ENCODE peak calls at places on chromosomes 3 and 15, in six cellular contexts. One of them, this sample, is unnamed.

GRCh38 chr15:39942101-39942752 is 8.3 kb downstream of the EIF2AK4 start:
- DNase-seq in fibroblast of pulmonary artery: peak; percentile 60
- DNase-seq in colonic mucosa: no peak
- DNase-seq in kidney: no peak
- DNase-seq in cardiac muscle cell: peak; percentile 55
- DNase-seq in AG04450: no peak
- DNase-seq in this sample: no peak

GRCh38 chr3:100455841-100456550 is 36.4 kb upstream of the TMEM45A start:
- DNase-seq in fibroblast of pulmonary artery: no peak
- DNase-seq in cardiac muscle cell: no peak
- DNase-seq in kidney: no peak
- DNase-seq in colonic mucosa: no peak
- DNase-seq in AG04450: no peak
- DNase-seq in this sample: peak; percentile 37

GRCh38 chr15:31347067-31347975 is 20.7 kb downstream of the KLF13 start:
- DNase-seq in cardiac muscle cell: no peak
- DNase-seq in colonic mucosa: no peak
- DNase-seq in AG04450: no peak
- DNase-seq in fibroblast of pulmonary artery: no peak
- DNase-seq in kidney: no peak
- DNase-seq in this sample: no peak

GRCh38 chr3:118688396-118688884 is 346.2 kb downstream of the IGSF11 start:
- DNase-seq in colonic mucosa: no peak
- DNase-seq in fibroblast of pulmonary artery: no peak
- DNase-seq in AG04450: no peak
- DNase-seq in kidney: no peak
- DNase-seq in cardiac muscle cell: no peak
- DNase-seq in this sample: no peak

GRCh38 chr3:111774622-111775021 is 84.4 kb upstream of the PHLDB2 start:
- DNase-seq in cardiac muscle cell: no peak
- DNase-seq in colonic mucosa: no peak
- DNase-seq in fibroblast of pulmonary artery: no peak
- DNase-seq in kidney: no peak
- DNase-seq in AG04450: no peak
- DNase-seq in this sample: no peak

GRCh38 chr3:33386631-33387030 is 53.6 kb downstream of the UBP1 start:
- DNase-seq in AG04450: no peak
- DNase-seq in kidney: no peak
- DNase-seq in colonic mucosa: no peak
- DNase-seq in cardiac muscle cell: no peak
- DNase-seq in fibroblast of pulmonary artery: no peak
- DNase-seq in this sample: no peak

GRCh38 chr15:68560501-68561113 is 18.2 kb upstream of the CORO2B start:
- DNase-seq in AG04450: no peak
- DNase-seq in kidney: peak; percentile 37
- DNase-seq in colonic mucosa: no peak
- DNase-seq in cardiac muscle cell: no peak
- DNase-seq in fibroblast of pulmonary artery: no peak
- DNase-seq in this sample: no peak

GRCh38 chr3:10116138-10116460 is 624 bp downstream of the BRK1 start:
- DNase-seq in kidney: no peak
- DNase-seq in colonic mucosa: no peak
- DNase-seq in fibroblast of pulmonary artery: peak; percentile 33
- DNase-seq in cardiac muscle cell: peak; percentile 44
- DNase-seq in AG04450: no peak
- DNase-seq in this sample: no peak

GRCh38 chr15:90184119-90184785 is 16.9 kb upstream of the SEMA4B start:
- DNase-seq in fibroblast of pulmonary artery: peak; percentile 90
- DNase-seq in colonic mucosa: peak; percentile 93
- DNase-seq in cardiac muscle cell: peak; percentile 92
- DNase-seq in kidney: peak; percentile 95
- DNase-seq in AG04450: no peak
- DNase-seq in this sample: peak; percentile 17

GRCh38 chr3:183584246-183584913 is 28.9 kb upstream of the KLHL6 start:
- DNase-seq in AG04450: peak; percentile 24
- DNase-seq in fibroblast of pulmonary artery: peak; percentile 76
- DNase-seq in cardiac muscle cell: peak; percentile 86
- DNase-seq in kidney: peak; percentile 83
- DNase-seq in colonic mucosa: peak; percentile 40
- DNase-seq in this sample: no peak

GRCh38 chr3:112640333-112640863 is 545 bp downstream of the CCDC80 start:
- DNase-seq in AG04450: peak; percentile 68
- DNase-seq in colonic mucosa: no peak
- DNase-seq in cardiac muscle cell: peak; percentile 81
- DNase-seq in kidney: no peak
- DNase-seq in fibroblast of pulmonary artery: peak; percentile 90
- DNase-seq in this sample: peak; percentile 71

GRCh38 chr3:121574449-121574848 is 6.7 kb downstream of the ARGFX start:
- DNase-seq in kidney: no peak
- DNase-seq in fibroblast of pulmonary artery: peak; percentile 23
- DNase-seq in cardiac muscle cell: peak; percentile 49
- DNase-seq in colonic mucosa: peak; percentile 44
- DNase-seq in AG04450: peak; percentile 2
- DNase-seq in this sample: no peak

GRCh38 chr3:137509354-137510045 is 254.6 kb upstream of the SOX14 start:
- DNase-seq in AG04450: no peak
- DNase-seq in cardiac muscle cell: no peak
- DNase-seq in colonic mucosa: no peak
- DNase-seq in fibroblast of pulmonary artery: no peak
- DNase-seq in kidney: no peak
- DNase-seq in this sample: no peak

GRCh38 chr15:90648137-90649070 is 68.7 kb upstream of the BLM start:
- DNase-seq in cardiac muscle cell: peak; percentile 83
- DNase-seq in kidney: peak; percentile 90
- DNase-seq in fibroblast of pulmonary artery: peak; percentile 80
- DNase-seq in colonic mucosa: peak; percentile 75
- DNase-seq in AG04450: peak; percentile 42
- DNase-seq in this sample: no peak

GRCh38 chr3:153856932-153857331 is 264.3 kb upstream of the ARHGEF26 start:
- DNase-seq in cardiac muscle cell: no peak
- DNase-seq in fibroblast of pulmonary artery: peak; percentile 11
- DNase-seq in AG04450: no peak
- DNase-seq in colonic mucosa: no peak
- DNase-seq in kidney: no peak
- DNase-seq in this sample: no peak

GRCh38 chr3:49738067-49738713 is 14.4 kb upstream of the GMPPB start:
- DNase-seq in AG04450: no peak
- DNase-seq in colonic mucosa: no peak
- DNase-seq in cardiac muscle cell: no peak
- DNase-seq in fibroblast of pulmonary artery: no peak
- DNase-seq in kidney: no peak
- DNase-seq in this sample: no peak

GRCh38 chr3:73586190-73586589 is 38.6 kb downstream of the PDZRN3 start:
- DNase-seq in cardiac muscle cell: no peak
- DNase-seq in colonic mucosa: no peak
- DNase-seq in kidney: no peak
- DNase-seq in AG04450: no peak
- DNase-seq in fibroblast of pulmonary artery: no peak
- DNase-seq in this sample: no peak

GRCh38 chr3:62965311-62965710 is 90.1 kb upstream of the CADPS start:
- DNase-seq in fibroblast of pulmonary artery: no peak
- DNase-seq in kidney: no peak
- DNase-seq in AG04450: no peak
- DNase-seq in cardiac muscle cell: no peak
- DNase-seq in colonic mucosa: no peak
- DNase-seq in this sample: no peak

GRCh38 chr15:39851505-39852082 is 68.5 kb downstream of the GPR176 start:
- DNase-seq in colonic mucosa: no peak
- DNase-seq in cardiac muscle cell: peak; percentile 37
- DNase-seq in AG04450: no peak
- DNase-seq in fibroblast of pulmonary artery: peak; percentile 53
- DNase-seq in kidney: no peak
- DNase-seq in this sample: no peak

GRCh38 chr15:25543156-25543555 is 104.3 kb upstream of the UBE3A start:
- DNase-seq in cardiac muscle cell: peak; percentile 24
- DNase-seq in colonic mucosa: peak; percentile 40
- DNase-seq in kidney: no peak
- DNase-seq in fibroblast of pulmonary artery: peak; percentile 24
- DNase-seq in AG04450: no peak
- DNase-seq in this sample: peak; percentile 18

GRCh38 chr15:99446565-99447496 is 119.0 kb upstream of the MEF2A start:
- DNase-seq in cardiac muscle cell: no peak
- DNase-seq in AG04450: no peak
- DNase-seq in colonic mucosa: no peak
- DNase-seq in kidney: no peak
- DNase-seq in fibroblast of pulmonary artery: no peak
- DNase-seq in this sample: no peak

GRCh38 chr15:83250766-83251165 is 33.7 kb downstream of the BNC1 start:
- DNase-seq in AG04450: no peak
- DNase-seq in cardiac muscle cell: peak; percentile 20
- DNase-seq in fibroblast of pulmonary artery: peak; percentile 20
- DNase-seq in kidney: no peak
- DNase-seq in colonic mucosa: no peak
- DNase-seq in this sample: no peak

GRCh38 chr3:142796823-142797222 is 73.0 kb downstream of the TRPC1 start:
- DNase-seq in cardiac muscle cell: no peak
- DNase-seq in fibroblast of pulmonary artery: no peak
- DNase-seq in kidney: no peak
- DNase-seq in AG04450: no peak
- DNase-seq in colonic mucosa: no peak
- DNase-seq in this sample: no peak

GRCh38 chr15:101172421-101173097 is 79.3 kb downstream of the CHSY1 start:
- DNase-seq in colonic mucosa: no peak
- DNase-seq in AG04450: no peak
- DNase-seq in kidney: no peak
- DNase-seq in fibroblast of pulmonary artery: no peak
- DNase-seq in cardiac muscle cell: peak; percentile 58
- DNase-seq in this sample: no peak

GRCh38 chr3:161050929-161051328 is 54.2 kb downstream of the B3GALNT1 start:
- DNase-seq in fibroblast of pulmonary artery: no peak
- DNase-seq in colonic mucosa: no peak
- DNase-seq in AG04450: no peak
- DNase-seq in kidney: no peak
- DNase-seq in cardiac muscle cell: no peak
- DNase-seq in this sample: no peak

GRCh38 chr3:66574091-66574490 is 73.3 kb upstream of the LRIG1 start:
- DNase-seq in cardiac muscle cell: no peak
- DNase-seq in colonic mucosa: no peak
- DNase-seq in AG04450: no peak
- DNase-seq in fibroblast of pulmonary artery: no peak
- DNase-seq in kidney: no peak
- DNase-seq in this sample: no peak

GRCh38 chr15:56839641-56840040 is 78.8 kb upstream of the TCF12 start:
- DNase-seq in AG04450: no peak
- DNase-seq in fibroblast of pulmonary artery: no peak
- DNase-seq in colonic mucosa: no peak
- DNase-seq in cardiac muscle cell: no peak
- DNase-seq in kidney: no peak
- DNase-seq in this sample: no peak

GRCh38 chr3:10411598-10412332 is 90.9 kb upstream of the SEC13 start:
- DNase-seq in fibroblast of pulmonary artery: no peak
- DNase-seq in AG04450: no peak
- DNase-seq in kidney: peak; percentile 57
- DNase-seq in cardiac muscle cell: no peak
- DNase-seq in colonic mucosa: no peak
- DNase-seq in this sample: no peak

GRCh38 chr3:297585-297984 is 101.0 kb downstream of the CHL1 start:
- DNase-seq in fibroblast of pulmonary artery: no peak
- DNase-seq in kidney: no peak
- DNase-seq in AG04450: no peak
- DNase-seq in cardiac muscle cell: no peak
- DNase-seq in colonic mucosa: no peak
- DNase-seq in this sample: no peak

GRCh38 chr15:62610499-62610898 is 432.0 kb upstream of the TPM1 start:
- DNase-seq in kidney: no peak
- DNase-seq in colonic mucosa: no peak
- DNase-seq in fibroblast of pulmonary artery: no peak
- DNase-seq in cardiac muscle cell: no peak
- DNase-seq in AG04450: no peak
- DNase-seq in this sample: no peak
- H3K4me3 ChIP-seq in kidney: no peak overlapping the region
- H3K4me3 ChIP-seq in colonic mucosa: no peak overlapping the region
- H3K4me3 ChIP-seq in fibroblast of pulmonary artery: no peak overlapping the region
- H3K4me3 ChIP-seq in cardiac muscle cell: no peak overlapping the region
- H3K4me3 ChIP-seq in AG04450: no peak overlapping the region
- H3K4me3 ChIP-seq in this sample: no peak overlapping the region

GRCh38 chr3:52434491-52435115 is 10.3 kb downstream of the SEMA3G start:
- DNase-seq in kidney: peak; percentile 45
- DNase-seq in colonic mucosa: no peak
- DNase-seq in fibroblast of pulmonary artery: no peak
- DNase-seq in cardiac muscle cell: peak; percentile 29
- DNase-seq in AG04450: no peak
- DNase-seq in this sample: no peak
- TF ChIP-seq CTCF in kidney: no peak
- TF ChIP-seq CTCF in colonic mucosa: no peak
- TF ChIP-seq CTCF in fibroblast of pulmonary artery: no peak
- TF ChIP-seq CTCF in cardiac muscle cell: no peak
- TF ChIP-seq CTCF in AG04450: no peak
- TF ChIP-seq CTCF in this sample: no peak

GRCh38 chr3:187747506-187747905 is 2.2 kb upstream of the BCL6 start:
- DNase-seq in fibroblast of pulmonary artery: no peak
- DNase-seq in kidney: no peak
- DNase-seq in colonic mucosa: no peak
- DNase-seq in AG04450: no peak
- DNase-seq in cardiac muscle cell: no peak
- DNase-seq in this sample: no peak

GRCh38 chr3:187753516-187753915 is 8.2 kb upstream of the BCL6 start:
- DNase-seq in fibroblast of pulmonary artery: no peak
- DNase-seq in cardiac muscle cell: no peak
- DNase-seq in kidney: no peak
- DNase-seq in AG04450: no peak
- DNase-seq in colonic mucosa: no peak
- DNase-seq in this sample: no peak

GRCh38 chr3:187750041-187750512 is 4.8 kb upstream of the BCL6 start:
- DNase-seq in kidney: peak; percentile 88
- DNase-seq in AG04450: no peak
- DNase-seq in colonic mucosa: peak; percentile 83
- DNase-seq in cardiac muscle cell: peak; percentile 48
- DNase-seq in fibroblast of pulmonary artery: no peak
- DNase-seq in this sample: no peak

GRCh38 chr3:187748050-187748481 is 2.8 kb upstream of the BCL6 start:
- DNase-seq in kidney: peak; percentile 95
- DNase-seq in cardiac muscle cell: peak; percentile 87
- DNase-seq in AG04450: no peak
- DNase-seq in fibroblast of pulmonary artery: peak; percentile 86
- DNase-seq in colonic mucosa: peak; percentile 97
- DNase-seq in this sample: no peak

GRCh38 chr3:187750513-187751123 is 5.3 kb upstream of the BCL6 start:
- DNase-seq in AG04450: no peak
- DNase-seq in cardiac muscle cell: peak; percentile 38
- DNase-seq in kidney: no peak
- DNase-seq in fibroblast of pulmonary artery: no peak
- DNase-seq in colonic mucosa: peak; percentile 60
- DNase-seq in this sample: no peak
- H3K4me3 ChIP-seq in AG04450: peak overlapping the region; percentile 45
- H3K4me3 ChIP-seq in cardiac muscle cell: peak overlapping the region; percentile 21
- H3K4me3 ChIP-seq in kidney: peak overlapping the region; percentile 66
- H3K4me3 ChIP-seq in fibroblast of pulmonary artery: no peak overlapping the region
- H3K4me3 ChIP-seq in colonic mucosa: peak overlapping the region; percentile 14
- H3K4me3 ChIP-seq in this sample: no peak overlapping the region

DNA sequence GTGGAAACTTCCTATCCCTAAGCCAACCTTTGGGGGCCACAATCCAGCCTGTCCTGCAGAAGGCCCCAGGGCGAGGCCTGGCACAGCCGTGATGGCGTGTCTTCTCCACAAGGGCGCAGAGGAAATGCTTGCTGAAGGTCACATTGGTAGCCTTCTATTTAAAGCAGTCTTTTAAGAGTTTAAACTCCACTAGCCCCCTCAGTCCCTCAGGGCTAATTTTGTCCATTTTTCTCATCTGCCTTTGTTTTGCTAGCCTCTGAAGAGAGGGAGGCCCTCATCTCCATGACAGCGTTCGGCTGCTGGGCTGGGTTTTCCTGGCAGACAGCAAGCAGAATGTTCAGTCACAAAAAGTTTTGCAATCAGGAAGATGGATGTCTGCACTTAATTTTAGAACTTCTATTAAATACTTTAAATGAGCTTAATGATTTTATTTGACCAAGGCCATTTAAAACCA is 40.8 kb downstream of the RARB start:
- DNase-seq in kidney: peak; percentile 93
- DNase-seq in fibroblast of pulmonary artery: peak; percentile 84
- DNase-seq in cardiac muscle cell: peak; percentile 87
- DNase-seq in colonic mucosa: peak; percentile 27
- DNase-seq in AG04450: no peak
- DNase-seq in this sample: peak; percentile 72
- TF ChIP-seq CTCF in kidney: peak; percentile 4
- TF ChIP-seq CTCF in fibroblast of pulmonary artery: peak; percentile 33
- TF ChIP-seq CTCF in cardiac muscle cell: peak; percentile 25
- TF ChIP-seq CTCF in colonic mucosa: no peak
- TF ChIP-seq CTCF in AG04450: no peak
- TF ChIP-seq CTCF in this sample: peak; percentile 22

This sample was measured in AG09309.